ENCODE peak calls at places on chromosomes 16 and 17, in five cellular contexts. One of them, this sample, is unnamed. For H3K4me1, the result is how much of the 10 kb centered on the place peaks cover.

GRCh38 chr17:57586099-57586702 is 158.9 kb downstream of the CCDC182 start:
- DNase-seq in H9: no peak
- DNase-seq in mesenchymal stem cell: no peak
- DNase-seq in neuronal stem cell: no peak
- DNase-seq in H1: no peak
- DNase-seq in this sample: no peak

GRCh38 chr16:67678354-67679023 is 11.9 kb downstream of the C16orf86 start:
- DNase-seq in H9: no peak
- DNase-seq in mesenchymal stem cell: no peak
- DNase-seq in neuronal stem cell: no peak
- DNase-seq in H1: no peak
- DNase-seq in this sample: peak

GRCh38 chr17:7774037-7774659 is 56.6 kb downstream of the DNAH2 start:
- DNase-seq in H9: no peak
- DNase-seq in mesenchymal stem cell: peak
- DNase-seq in neuronal stem cell: no peak
- DNase-seq in H1: no peak
- DNase-seq in this sample: peak

GRCh38 chr16:79770244-79771064 is 169.9 kb upstream of the MAF start:
- DNase-seq in H9: peak
- DNase-seq in mesenchymal stem cell: peak
- DNase-seq in neuronal stem cell: peak
- DNase-seq in H1: peak
- DNase-seq in this sample: peak

GRCh38 chr17:40026816-40027613 is 11.8 kb downstream of the CSF3 start:
- DNase-seq in H9: peak
- DNase-seq in mesenchymal stem cell: peak
- DNase-seq in neuronal stem cell: peak
- DNase-seq in H1: peak
- DNase-seq in this sample: peak

GRCh38 chr17:13510062-13510461 is 91.7 kb downstream of the HS3ST3A1 start:
- DNase-seq in H9: no peak
- DNase-seq in mesenchymal stem cell: no peak
- DNase-seq in neuronal stem cell: no peak
- DNase-seq in H1: no peak
- DNase-seq in this sample: no peak

GRCh38 chr17:42832934-42833770 is at the start of gene PSME3:
- DNase-seq in H9: peak
- DNase-seq in mesenchymal stem cell: peak
- DNase-seq in neuronal stem cell: peak
- DNase-seq in H1: peak
- DNase-seq in this sample: peak

GRCh38 chr16:12062343-12063003 is 85.9 kb downstream of the SNX29 start:
- DNase-seq in H9: no peak
- DNase-seq in mesenchymal stem cell: peak
- DNase-seq in neuronal stem cell: no peak
- DNase-seq in H1: no peak
- DNase-seq in this sample: peak

GRCh38 chr17:73798111-73798748 is 154.0 kb upstream of the SDK2 start:
- DNase-seq in H9: no peak
- DNase-seq in mesenchymal stem cell: peak
- DNase-seq in neuronal stem cell: no peak
- DNase-seq in H1: no peak
- DNase-seq in this sample: no peak

GRCh38 chr16:54932737-54933254 is 2.1 kb downstream of the IRX5 start:
- DNase-seq in H9: peak
- DNase-seq in mesenchymal stem cell: no peak
- DNase-seq in neuronal stem cell: peak
- DNase-seq in H1: peak
- DNase-seq in this sample: no peak

GRCh38 chr17:45131616-45132301 is 556 bp downstream of the PLCD3 start:
- DNase-seq in H9: peak
- DNase-seq in mesenchymal stem cell: peak
- DNase-seq in neuronal stem cell: peak
- DNase-seq in H1: peak
- DNase-seq in this sample: peak

GRCh38 chr16:25012525-25012991 is 2.6 kb downstream of the ARHGAP17 start:
- DNase-seq in H9: no peak
- DNase-seq in mesenchymal stem cell: peak
- DNase-seq in neuronal stem cell: no peak
- DNase-seq in H1: no peak
- DNase-seq in this sample: peak

GRCh38 chr17:41058741-41059140 is 1.2 kb downstream of the KRTAP2-3 start:
- DNase-seq in H9: no peak
- DNase-seq in mesenchymal stem cell: no peak
- DNase-seq in neuronal stem cell: no peak
- DNase-seq in H1: no peak
- DNase-seq in this sample: no peak

GRCh38 chr17:2854662-2855061 is 58.4 kb downstream of the RAP1GAP2 start:
- DNase-seq in H9: no peak
- DNase-seq in mesenchymal stem cell: no peak
- DNase-seq in neuronal stem cell: no peak
- DNase-seq in H1: no peak
- DNase-seq in this sample: no peak

GRCh38 chr16:12159028-12159427 is 182.5 kb downstream of the SNX29 start:
- DNase-seq in H9: no peak
- DNase-seq in mesenchymal stem cell: no peak
- DNase-seq in neuronal stem cell: no peak
- DNase-seq in H1: no peak
- DNase-seq in this sample: no peak

GRCh38 chr17:75539969-75540729 is 14.7 kb downstream of the LLGL2 start:
- DNase-seq in H9: no peak
- DNase-seq in mesenchymal stem cell: no peak
- DNase-seq in neuronal stem cell: no peak
- DNase-seq in H1: no peak
- DNase-seq in this sample: no peak

GRCh38 chr17:73342057-73342522 is 30.3 kb upstream of the CDC42EP4 start:
- DNase-seq in H9: peak
- DNase-seq in mesenchymal stem cell: peak
- DNase-seq in neuronal stem cell: peak
- DNase-seq in H1: peak
- DNase-seq in this sample: peak

DNA sequence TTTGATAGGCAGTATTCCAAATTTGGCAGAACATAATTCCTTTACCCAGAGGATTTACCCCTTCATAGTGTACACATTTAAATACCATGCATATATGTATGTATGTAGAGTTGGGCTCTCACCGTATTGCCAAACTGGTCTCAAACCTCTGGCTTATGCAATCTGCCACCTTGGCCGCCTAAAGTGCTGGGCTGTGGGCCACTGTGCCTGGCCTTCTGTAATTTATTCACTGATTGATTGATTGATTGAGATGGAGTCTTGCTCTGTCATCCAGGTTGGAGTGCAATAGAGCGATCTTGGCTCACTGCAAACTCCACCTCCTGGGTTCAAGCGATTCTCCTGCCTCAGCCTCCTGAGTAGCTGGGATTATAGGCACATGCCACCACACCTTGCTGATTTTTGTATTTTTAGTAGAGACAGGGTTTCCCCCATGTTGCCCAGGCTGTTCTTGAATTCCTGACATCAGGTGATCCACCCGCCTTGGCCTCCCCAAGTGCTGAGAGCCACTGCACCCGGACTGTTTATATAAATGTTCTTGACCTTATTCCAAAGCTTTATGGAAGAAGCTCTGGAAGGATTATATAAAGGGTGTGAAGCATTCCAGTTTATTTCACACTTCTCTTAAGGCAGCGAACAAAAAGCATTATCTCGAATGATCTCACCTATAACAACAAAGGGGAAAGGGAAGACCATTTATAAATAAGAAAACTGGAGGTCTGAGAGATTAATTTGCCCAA is 14.8 kb downstream of the GLG1 start:
- DNase-seq in H9: no peak
- DNase-seq in mesenchymal stem cell: no peak
- DNase-seq in neuronal stem cell: no peak
- DNase-seq in H1: no peak
- DNase-seq in this sample: no peak
- H3K4ac ChIP-seq in H9: no peak
- H3K4ac ChIP-seq in mesenchymal stem cell: no peak
- H3K4ac ChIP-seq in neuronal stem cell: no peak
- H3K4ac ChIP-seq in H1: no peak
- H3K4ac ChIP-seq in this sample: peak

GRCh38 chr17:79820959-79821330 is 18.3 kb downstream of the CBX4 start:
- DNase-seq in H9: no peak
- DNase-seq in mesenchymal stem cell: no peak
- DNase-seq in neuronal stem cell: no peak
- DNase-seq in H1: no peak
- DNase-seq in this sample: no peak
- H3K4me1 ChIP-seq in H9: under half
- H3K4me1 ChIP-seq in mesenchymal stem cell: under half
- H3K4me1 ChIP-seq in neuronal stem cell: under half
- H3K4me1 ChIP-seq in H1: under half
- H3K4me1 ChIP-seq in this sample: under half

GRCh38 chr17:78081551-78081950 is 47.0 kb downstream of the TMC6 start:
- DNase-seq in H9: no peak
- DNase-seq in mesenchymal stem cell: no peak
- DNase-seq in neuronal stem cell: no peak
- DNase-seq in H1: no peak
- DNase-seq in this sample: no peak

GRCh38 chr17:78088529-78088928 is 40.0 kb downstream of the TMC6 start:
- DNase-seq in H9: no peak
- DNase-seq in mesenchymal stem cell: no peak
- DNase-seq in neuronal stem cell: no peak
- DNase-seq in H1: no peak
- DNase-seq in this sample: no peak

GRCh38 chr17:78079253-78079652 is 49.3 kb downstream of the TMC6 start:
- DNase-seq in H9: no peak
- DNase-seq in mesenchymal stem cell: no peak
- DNase-seq in neuronal stem cell: no peak
- DNase-seq in H1: no peak
- DNase-seq in this sample: no peak

GRCh38 chr17:78086740-78087139 is 41.8 kb downstream of the TMC6 start:
- DNase-seq in H9: no peak
- DNase-seq in mesenchymal stem cell: no peak
- DNase-seq in neuronal stem cell: no peak
- DNase-seq in H1: no peak
- DNase-seq in this sample: no peak

GRCh38 chr17:78082988-78083387 is 45.6 kb downstream of the TMC6 start:
- DNase-seq in H9: no peak
- DNase-seq in mesenchymal stem cell: no peak
- DNase-seq in neuronal stem cell: no peak
- DNase-seq in H1: no peak
- DNase-seq in this sample: no peak
- H2BK12ac ChIP-seq in H9: no peak
- H2BK12ac ChIP-seq in mesenchymal stem cell: no peak
- H2BK12ac ChIP-seq in neuronal stem cell: no peak
- H2BK12ac ChIP-seq in H1: no peak
- H2BK12ac ChIP-seq in this sample: no peak

GRCh38 chr16:82657786-82658185 is 31.0 kb downstream of the CDH13 start:
- DNase-seq in H9: no peak
- DNase-seq in mesenchymal stem cell: no peak
- DNase-seq in neuronal stem cell: no peak
- DNase-seq in H1: no peak
- DNase-seq in this sample: no peak

GRCh38 chr16:82657239-82657638 is 30.5 kb downstream of the CDH13 start:
- DNase-seq in H9: no peak
- DNase-seq in mesenchymal stem cell: peak
- DNase-seq in neuronal stem cell: no peak
- DNase-seq in H1: no peak
- DNase-seq in this sample: peak

GRCh38 chr16:82660078-82660645 is 33.4 kb downstream of the CDH13 start:
- DNase-seq in H9: peak
- DNase-seq in mesenchymal stem cell: peak
- DNase-seq in neuronal stem cell: no peak
- DNase-seq in H1: no peak
- DNase-seq in this sample: no peak

GRCh38 chr16:82660966-82661365 is 34.2 kb downstream of the CDH13 start:
- DNase-seq in H9: no peak
- DNase-seq in mesenchymal stem cell: no peak
- DNase-seq in neuronal stem cell: no peak
- DNase-seq in H1: no peak
- DNase-seq in this sample: no peak

GRCh38 chr16:82658796-82659195 is 32.0 kb downstream of the CDH13 start:
- DNase-seq in H9: no peak
- DNase-seq in mesenchymal stem cell: no peak
- DNase-seq in neuronal stem cell: no peak
- DNase-seq in H1: no peak
- DNase-seq in this sample: no peak
- H3K4ac ChIP-seq in H9: no peak
- H3K4ac ChIP-seq in mesenchymal stem cell: no peak
- H3K4ac ChIP-seq in neuronal stem cell: no peak
- H3K4ac ChIP-seq in H1: no peak
- H3K4ac ChIP-seq in this sample: no peak

GRCh38 chr16:85464342-85465305 is 148.5 kb upstream of the GSE1 start:
- DNase-seq in H9: no peak
- DNase-seq in mesenchymal stem cell: no peak
- DNase-seq in neuronal stem cell: no peak
- DNase-seq in H1: no peak
- DNase-seq in this sample: no peak
- H3K4me1 ChIP-seq in H9: under half
- H3K4me1 ChIP-seq in mesenchymal stem cell: half or more
- H3K4me1 ChIP-seq in neuronal stem cell: under half
- H3K4me1 ChIP-seq in H1: under half
- H3K4me1 ChIP-seq in this sample: under half

DNA sequence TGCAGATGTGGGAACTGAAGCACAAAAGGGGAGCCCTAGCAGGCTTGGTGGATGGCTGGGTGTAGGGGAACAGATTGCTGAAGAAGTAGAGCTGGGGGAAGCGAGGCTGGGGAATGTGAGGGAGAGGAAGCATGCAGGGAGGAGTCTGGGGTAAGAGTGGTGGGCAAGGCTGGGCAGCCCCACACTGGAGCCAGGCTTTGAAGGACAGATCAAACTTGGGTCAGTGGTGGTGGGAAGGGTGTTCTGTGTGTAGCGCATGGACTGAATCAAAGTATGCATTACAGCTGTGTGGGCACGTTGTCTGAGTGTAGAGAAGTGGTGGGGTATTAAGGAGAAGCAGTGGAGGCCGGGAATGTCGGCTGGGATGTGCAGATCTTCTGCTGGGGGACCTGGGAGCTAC is 116.0 kb downstream of the CYLD start:
- DNase-seq in H9: no peak
- DNase-seq in mesenchymal stem cell: no peak
- DNase-seq in neuronal stem cell: no peak
- DNase-seq in H1: peak
- DNase-seq in this sample: no peak
- H2BK12ac ChIP-seq in H9: no peak
- H2BK12ac ChIP-seq in mesenchymal stem cell: no peak
- H2BK12ac ChIP-seq in neuronal stem cell: no peak
- H2BK12ac ChIP-seq in H1: no peak
- H2BK12ac ChIP-seq in this sample: no peak

This sample was measured in trophoblast cell.